ENCODE peak calls at places on chromosome 19, in four cellular contexts. One of them, this sample, is unnamed.

GRCh38 chr19:7505288-7505681 is 10.6 kb upstream of the ZNF358 start:
- DNase-seq in HCT116: no peak
- DNase-seq in SK-N-SH: no peak
- DNase-seq in K562: no peak
- DNase-seq in this sample: no peak

GRCh38 chr19:6866646-6867255 is 20.6 kb upstream of the ADGRE1 start:
- DNase-seq in HCT116: no peak
- DNase-seq in K562: no peak
- DNase-seq in SK-N-SH: no peak
- DNase-seq in this sample: no peak

GRCh38 chr19:49502866-49503581 is 6.8 kb downstream of the RPS11 start:
- DNase-seq in SK-N-SH: peak
- DNase-seq in HCT116: peak
- DNase-seq in K562: peak
- DNase-seq in this sample: peak

GRCh38 chr19:18419195-18419698 is at the start of gene SSBP4:
- DNase-seq in SK-N-SH: peak
- DNase-seq in HCT116: no peak
- DNase-seq in K562: peak
- DNase-seq in this sample: peak

GRCh38 chr19:54137913-54138776 is 583 bp downstream of the CNOT3 start:
- DNase-seq in K562: peak
- DNase-seq in HCT116: no peak
- DNase-seq in SK-N-SH: peak
- DNase-seq in this sample: no peak

GRCh38 chr19:55451522-55452380 is 8.7 kb upstream of the SHISA7 start:
- DNase-seq in SK-N-SH: peak
- DNase-seq in K562: peak
- DNase-seq in HCT116: no peak
- DNase-seq in this sample: no peak

GRCh38 chr19:43765109-43765876 is 10.5 kb upstream of the SMG9 start:
- DNase-seq in HCT116: peak
- DNase-seq in SK-N-SH: no peak
- DNase-seq in K562: peak
- DNase-seq in this sample: peak

GRCh38 chr19:44904426-44904994 is 1.1 kb upstream of the APOE start:
- DNase-seq in K562: peak
- DNase-seq in HCT116: no peak
- DNase-seq in SK-N-SH: peak
- DNase-seq in this sample: peak

GRCh38 chr19:29699861-29700260 is 15.2 kb downstream of the C19orf12 start:
- DNase-seq in K562: no peak
- DNase-seq in HCT116: no peak
- DNase-seq in SK-N-SH: no peak
- DNase-seq in this sample: no peak

GRCh38 chr19:40982594-40983101 is 8.4 kb upstream of the CYP2B6 start:
- DNase-seq in SK-N-SH: no peak
- DNase-seq in K562: no peak
- DNase-seq in HCT116: no peak
- DNase-seq in this sample: no peak

GRCh38 chr19:13929340-13929739 is 8.9 kb downstream of the PODNL1 start:
- DNase-seq in K562: no peak
- DNase-seq in SK-N-SH: peak
- DNase-seq in HCT116: no peak
- DNase-seq in this sample: no peak

GRCh38 chr19:12791345-12792047 is at the start of gene JUNB:
- DNase-seq in HCT116: peak
- DNase-seq in SK-N-SH: peak
- DNase-seq in K562: peak
- DNase-seq in this sample: peak

GRCh38 chr19:12790628-12791344 is 500 bp upstream of the JUNB start:
- DNase-seq in HCT116: no peak
- DNase-seq in K562: peak
- DNase-seq in SK-N-SH: no peak
- DNase-seq in this sample: no peak

GRCh38 chr19:12789098-12789903 is 2.0 kb upstream of the JUNB start:
- DNase-seq in HCT116: no peak
- DNase-seq in K562: peak
- DNase-seq in SK-N-SH: no peak
- DNase-seq in this sample: no peak

GRCh38 chr19:12788682-12789097 is 2.6 kb upstream of the JUNB start:
- DNase-seq in SK-N-SH: peak
- DNase-seq in HCT116: no peak
- DNase-seq in K562: peak
- DNase-seq in this sample: peak

DNA sequence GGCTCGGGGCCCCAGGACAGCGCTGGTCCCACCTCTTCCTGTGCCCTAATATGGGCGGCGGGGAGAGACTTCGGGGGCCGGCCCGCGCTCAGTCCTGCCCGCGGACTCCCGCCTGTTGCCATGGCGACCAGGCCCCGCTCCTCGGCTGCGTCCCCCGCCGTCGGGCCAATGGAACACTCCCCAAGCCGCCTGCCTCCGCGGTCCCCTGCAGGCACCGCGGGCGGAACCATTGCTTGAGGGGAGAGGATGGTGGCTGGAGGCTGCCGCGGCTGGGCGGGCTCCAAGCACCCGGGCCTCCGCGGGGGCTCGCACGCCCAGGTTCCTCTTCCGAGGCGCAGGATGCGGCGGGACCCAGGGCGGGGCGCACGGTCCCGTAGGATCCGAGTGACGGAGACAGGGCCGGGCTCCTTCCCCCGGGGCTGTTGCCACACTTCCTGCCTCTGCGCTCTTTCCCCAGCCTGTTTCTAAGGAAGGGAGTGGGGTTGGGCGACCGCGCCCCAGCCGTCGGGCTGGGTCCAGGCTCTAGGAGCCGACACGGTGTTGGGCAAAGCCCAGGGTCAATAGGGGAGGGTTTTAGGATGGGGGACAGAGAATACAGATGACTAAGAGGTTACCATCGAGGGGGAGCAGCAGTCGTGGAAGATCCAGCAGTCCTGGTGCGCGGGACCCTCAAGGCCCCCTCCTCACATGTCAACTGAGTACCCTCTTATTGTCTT is 1.2 kb upstream of the JUNB start:
- DNase-seq in HCT116: peak
- DNase-seq in K562: peak
- DNase-seq in SK-N-SH: peak
- DNase-seq in this sample: peak
- TF ChIP-seq ELF1 in HCT116: no peak
- TF ChIP-seq ELF1 in K562: peak
- TF ChIP-seq ELF1 in SK-N-SH: no peak
- TF ChIP-seq ELF1 in this sample: peak

GRCh38 chr19:1551068-1552040 is 16.8 kb downstream of the MEX3D start:
- DNase-seq in K562: no peak
- DNase-seq in SK-N-SH: no peak
- DNase-seq in HCT116: no peak
- DNase-seq in this sample: no peak
- TF ChIP-seq ELF1 in K562: no peak
- TF ChIP-seq ELF1 in SK-N-SH: no peak
- TF ChIP-seq ELF1 in HCT116: no peak
- TF ChIP-seq ELF1 in this sample: no peak

GRCh38 chr19:10747674-10748073 is 29.8 kb downstream of the DNM2 start:
- DNase-seq in K562: no peak
- DNase-seq in HCT116: no peak
- DNase-seq in SK-N-SH: no peak
- DNase-seq in this sample: no peak
- TF ChIP-seq ELF1 in K562: no peak
- TF ChIP-seq ELF1 in HCT116: no peak
- TF ChIP-seq ELF1 in SK-N-SH: no peak
- TF ChIP-seq ELF1 in this sample: no peak

GRCh38 chr19:31408460-31409124 is 59.4 kb upstream of the TSHZ3 start:
- DNase-seq in SK-N-SH: no peak
- DNase-seq in K562: peak
- DNase-seq in HCT116: no peak
- DNase-seq in this sample: no peak
- TF ChIP-seq ELF1 in SK-N-SH: no peak
- TF ChIP-seq ELF1 in K562: no peak
- TF ChIP-seq ELF1 in HCT116: no peak
- TF ChIP-seq ELF1 in this sample: no peak

GRCh38 chr19:3710265-3710812 is 2.2 kb downstream of the TJP3 start:
- DNase-seq in K562: peak
- DNase-seq in SK-N-SH: peak
- DNase-seq in HCT116: peak
- DNase-seq in this sample: peak

GRCh38 chr19:3712663-3713531 is 4.7 kb downstream of the TJP3 start:
- DNase-seq in K562: no peak
- DNase-seq in SK-N-SH: no peak
- DNase-seq in HCT116: peak
- DNase-seq in this sample: no peak

GRCh38 chr19:3707868-3708206 is 347 bp upstream of the TJP3 start:
- DNase-seq in HCT116: no peak
- DNase-seq in K562: no peak
- DNase-seq in SK-N-SH: peak
- DNase-seq in this sample: no peak

GRCh38 chr19:3708207-3708931 is at the start of gene TJP3:
- DNase-seq in SK-N-SH: peak
- DNase-seq in K562: peak
- DNase-seq in HCT116: peak
- DNase-seq in this sample: peak
- TF ChIP-seq ELF1 in SK-N-SH: no peak
- TF ChIP-seq ELF1 in K562: no peak
- TF ChIP-seq ELF1 in HCT116: no peak
- TF ChIP-seq ELF1 in this sample: no peak

GRCh38 chr19:399370-399769 is 9.6 kb downstream of the C2CD4C start:
- DNase-seq in SK-N-SH: no peak
- DNase-seq in HCT116: no peak
- DNase-seq in K562: no peak
- DNase-seq in this sample: no peak
- TF ChIP-seq ELF1 in SK-N-SH: no peak
- TF ChIP-seq ELF1 in HCT116: no peak
- TF ChIP-seq ELF1 in K562: no peak
- TF ChIP-seq ELF1 in this sample: no peak

GRCh38 chr19:3386447-3387234 is 20.3 kb downstream of the NFIC start:
- DNase-seq in SK-N-SH: peak
- DNase-seq in K562: no peak
- DNase-seq in HCT116: no peak
- DNase-seq in this sample: no peak

GRCh38 chr19:3389876-3390361 is 23.5 kb downstream of the NFIC start:
- DNase-seq in SK-N-SH: no peak
- DNase-seq in K562: no peak
- DNase-seq in HCT116: no peak
- DNase-seq in this sample: no peak

GRCh38 chr19:3392480-3392879 is 26.1 kb downstream of the NFIC start:
- DNase-seq in K562: no peak
- DNase-seq in SK-N-SH: no peak
- DNase-seq in HCT116: no peak
- DNase-seq in this sample: no peak

GRCh38 chr19:3389446-3389778 is 23.0 kb downstream of the NFIC start:
- DNase-seq in HCT116: no peak
- DNase-seq in SK-N-SH: no peak
- DNase-seq in K562: no peak
- DNase-seq in this sample: no peak

GRCh38 chr19:3387645-3388589 is 21.5 kb downstream of the NFIC start:
- DNase-seq in K562: no peak
- DNase-seq in SK-N-SH: peak
- DNase-seq in HCT116: no peak
- DNase-seq in this sample: no peak
- TF ChIP-seq ELF1 in K562: no peak
- TF ChIP-seq ELF1 in SK-N-SH: no peak
- TF ChIP-seq ELF1 in HCT116: no peak
- TF ChIP-seq ELF1 in this sample: no peak